ENCODE peak calls at places on chromosomes 6 and 20, in eight cellular contexts. One of them, this sample, is unnamed.

GRCh38 chr20:12715371-12715770 is 293.4 kb upstream of the SPTLC3 start:
- DNase-seq in NB4: no peak
- DNase-seq in breast epithelium: no peak
- DNase-seq in choroid plexus epithelial cell: no peak
- DNase-seq in uterus: no peak
- DNase-seq in foreskin fibroblast: no peak
- DNase-seq in heart left ventricle: no peak
- DNase-seq in ascending aorta: no peak
- DNase-seq in this sample: no peak

GRCh38 chr6:119347466-119348307 is 1.9 kb downstream of the MAN1A1 start:
- DNase-seq in NB4: peak; percentile 26
- DNase-seq in breast epithelium: no peak
- DNase-seq in choroid plexus epithelial cell: no peak
- DNase-seq in uterus: peak; percentile 32
- DNase-seq in foreskin fibroblast: no peak
- DNase-seq in heart left ventricle: peak; percentile 44
- DNase-seq in ascending aorta: peak; percentile 26
- DNase-seq in this sample: peak; percentile 55

GRCh38 chr6:53544050-53544499 is 826 bp downstream of the GCLC start:
- DNase-seq in NB4: no peak
- DNase-seq in breast epithelium: no peak
- DNase-seq in choroid plexus epithelial cell: peak; percentile 29
- DNase-seq in uterus: no peak
- DNase-seq in foreskin fibroblast: no peak
- DNase-seq in heart left ventricle: no peak
- DNase-seq in ascending aorta: no peak
- DNase-seq in this sample: no peak

GRCh38 chr6:124119591-124119990 is 315.9 kb downstream of the NKAIN2 start:
- DNase-seq in NB4: no peak
- DNase-seq in breast epithelium: no peak
- DNase-seq in choroid plexus epithelial cell: no peak
- DNase-seq in uterus: no peak
- DNase-seq in foreskin fibroblast: no peak
- DNase-seq in heart left ventricle: no peak
- DNase-seq in ascending aorta: no peak
- DNase-seq in this sample: no peak

GRCh38 chr6:39426057-39426592 is 103.6 kb upstream of the KCNK16 start:
- DNase-seq in NB4: no peak
- DNase-seq in breast epithelium: no peak
- DNase-seq in choroid plexus epithelial cell: peak; percentile 85
- DNase-seq in uterus: no peak
- DNase-seq in foreskin fibroblast: peak; percentile 86
- DNase-seq in heart left ventricle: no peak
- DNase-seq in ascending aorta: no peak
- DNase-seq in this sample: no peak

GRCh38 chr6:11434565-11435326 is 102.8 kb upstream of the TMEM170B start:
- DNase-seq in NB4: no peak
- DNase-seq in breast epithelium: no peak
- DNase-seq in choroid plexus epithelial cell: peak; percentile 96
- DNase-seq in uterus: peak; percentile 60
- DNase-seq in foreskin fibroblast: peak; percentile 70
- DNase-seq in heart left ventricle: no peak
- DNase-seq in ascending aorta: no peak
- DNase-seq in this sample: no peak

GRCh38 chr6:157280947-157281346 is 42.4 kb downstream of the TMEM242 start:
- DNase-seq in NB4: no peak
- DNase-seq in breast epithelium: no peak
- DNase-seq in choroid plexus epithelial cell: no peak
- DNase-seq in uterus: no peak
- DNase-seq in foreskin fibroblast: no peak
- DNase-seq in heart left ventricle: no peak
- DNase-seq in ascending aorta: no peak
- DNase-seq in this sample: no peak

GRCh38 chr6:75266716-75267291 is 17.8 kb downstream of the TMEM30A start:
- DNase-seq in NB4: peak; percentile 52
- DNase-seq in breast epithelium: no peak
- DNase-seq in choroid plexus epithelial cell: peak; percentile 82
- DNase-seq in uterus: no peak
- DNase-seq in foreskin fibroblast: no peak
- DNase-seq in heart left ventricle: no peak
- DNase-seq in ascending aorta: no peak
- DNase-seq in this sample: no peak

GRCh38 chr6:16228709-16229665 is 9.4 kb upstream of the GMPR start:
- DNase-seq in NB4: no peak
- DNase-seq in breast epithelium: no peak
- DNase-seq in choroid plexus epithelial cell: no peak
- DNase-seq in uterus: no peak
- DNase-seq in foreskin fibroblast: no peak
- DNase-seq in heart left ventricle: no peak
- DNase-seq in ascending aorta: no peak
- DNase-seq in this sample: no peak

GRCh38 chr6:104407957-104408356 is 451.8 kb downstream of the HACE1 start:
- DNase-seq in NB4: no peak
- DNase-seq in breast epithelium: no peak
- DNase-seq in choroid plexus epithelial cell: no peak
- DNase-seq in uterus: no peak
- DNase-seq in foreskin fibroblast: no peak
- DNase-seq in heart left ventricle: no peak
- DNase-seq in ascending aorta: no peak
- DNase-seq in this sample: no peak

GRCh38 chr6:141321486-141322347 is 811.0 kb upstream of the GJE1 start:
- DNase-seq in NB4: no peak
- DNase-seq in breast epithelium: no peak
- DNase-seq in choroid plexus epithelial cell: peak; percentile 51
- DNase-seq in uterus: no peak
- DNase-seq in foreskin fibroblast: no peak
- DNase-seq in heart left ventricle: no peak
- DNase-seq in ascending aorta: no peak
- DNase-seq in this sample: no peak

GRCh38 chr6:125986956-125987617 is 747 bp downstream of the TRMT11 start:
- DNase-seq in NB4: peak; percentile 51
- DNase-seq in breast epithelium: no peak
- DNase-seq in choroid plexus epithelial cell: peak; percentile 41
- DNase-seq in uterus: no peak
- DNase-seq in foreskin fibroblast: peak; percentile 7
- DNase-seq in heart left ventricle: no peak
- DNase-seq in ascending aorta: no peak
- DNase-seq in this sample: no peak

GRCh38 chr20:23228912-23229311 is 121.7 kb upstream of the NXT1 start:
- DNase-seq in NB4: no peak
- DNase-seq in breast epithelium: no peak
- DNase-seq in choroid plexus epithelial cell: peak; percentile 88
- DNase-seq in uterus: no peak
- DNase-seq in foreskin fibroblast: peak; percentile 83
- DNase-seq in heart left ventricle: no peak
- DNase-seq in ascending aorta: no peak
- DNase-seq in this sample: no peak

GRCh38 chr6:4901256-4902061 is 102.4 kb downstream of the RPP40 start:
- DNase-seq in NB4: no peak
- DNase-seq in breast epithelium: no peak
- DNase-seq in choroid plexus epithelial cell: no peak
- DNase-seq in uterus: no peak
- DNase-seq in foreskin fibroblast: no peak
- DNase-seq in heart left ventricle: no peak
- DNase-seq in ascending aorta: no peak
- DNase-seq in this sample: no peak

GRCh38 chr20:9409981-9410380 is 104.4 kb upstream of the LAMP5 start:
- DNase-seq in NB4: no peak
- DNase-seq in breast epithelium: no peak
- DNase-seq in choroid plexus epithelial cell: peak; percentile 90
- DNase-seq in uterus: no peak
- DNase-seq in foreskin fibroblast: peak; percentile 79
- DNase-seq in heart left ventricle: no peak
- DNase-seq in ascending aorta: no peak
- DNase-seq in this sample: no peak

GRCh38 chr6:111624391-111625098 is 18.9 kb upstream of the TRAF3IP2 start:
- DNase-seq in NB4: peak; percentile 30
- DNase-seq in breast epithelium: no peak
- DNase-seq in choroid plexus epithelial cell: no peak
- DNase-seq in uterus: peak; percentile 6
- DNase-seq in foreskin fibroblast: no peak
- DNase-seq in heart left ventricle: no peak
- DNase-seq in ascending aorta: no peak
- DNase-seq in this sample: no peak

GRCh38 chr20:23106271-23106851 is 20.2 kb upstream of the CD93 start:
- DNase-seq in NB4: no peak
- DNase-seq in breast epithelium: no peak
- DNase-seq in choroid plexus epithelial cell: peak; percentile 60
- DNase-seq in uterus: no peak
- DNase-seq in foreskin fibroblast: no peak
- DNase-seq in heart left ventricle: peak; percentile 33
- DNase-seq in ascending aorta: no peak
- DNase-seq in this sample: no peak

GRCh38 chr6:149323925-149324324 is 6.4 kb downstream of the TAB2 start:
- DNase-seq in NB4: no peak
- DNase-seq in breast epithelium: no peak
- DNase-seq in choroid plexus epithelial cell: no peak
- DNase-seq in uterus: no peak
- DNase-seq in foreskin fibroblast: no peak
- DNase-seq in heart left ventricle: no peak
- DNase-seq in ascending aorta: no peak
- DNase-seq in this sample: no peak

GRCh38 chr6:121666809-121667208 is 231.4 kb downstream of the GJA1 start:
- DNase-seq in NB4: peak; percentile 85
- DNase-seq in breast epithelium: no peak
- DNase-seq in choroid plexus epithelial cell: peak; percentile 87
- DNase-seq in uterus: no peak
- DNase-seq in foreskin fibroblast: peak; percentile 76
- DNase-seq in heart left ventricle: no peak
- DNase-seq in ascending aorta: no peak
- DNase-seq in this sample: no peak

GRCh38 chr20:44758247-44759101 is 12.8 kb downstream of the KCNK15 start:
- DNase-seq in NB4: no peak
- DNase-seq in breast epithelium: no peak
- DNase-seq in choroid plexus epithelial cell: no peak
- DNase-seq in uterus: no peak
- DNase-seq in foreskin fibroblast: no peak
- DNase-seq in heart left ventricle: no peak
- DNase-seq in ascending aorta: no peak
- DNase-seq in this sample: no peak

GRCh38 chr20:44033873-44034272 is 119.2 kb downstream of the TOX2 start:
- DNase-seq in NB4: no peak
- DNase-seq in breast epithelium: no peak
- DNase-seq in choroid plexus epithelial cell: no peak
- DNase-seq in uterus: no peak
- DNase-seq in foreskin fibroblast: no peak
- DNase-seq in heart left ventricle: no peak
- DNase-seq in ascending aorta: no peak
- DNase-seq in this sample: no peak

GRCh38 chr6:157533397-157533814 is 152.4 kb downstream of the ZDHHC14 start:
- DNase-seq in NB4: peak; percentile 31
- DNase-seq in breast epithelium: no peak
- DNase-seq in choroid plexus epithelial cell: no peak
- DNase-seq in uterus: no peak
- DNase-seq in foreskin fibroblast: no peak
- DNase-seq in heart left ventricle: no peak
- DNase-seq in ascending aorta: no peak
- DNase-seq in this sample: no peak

DNA sequence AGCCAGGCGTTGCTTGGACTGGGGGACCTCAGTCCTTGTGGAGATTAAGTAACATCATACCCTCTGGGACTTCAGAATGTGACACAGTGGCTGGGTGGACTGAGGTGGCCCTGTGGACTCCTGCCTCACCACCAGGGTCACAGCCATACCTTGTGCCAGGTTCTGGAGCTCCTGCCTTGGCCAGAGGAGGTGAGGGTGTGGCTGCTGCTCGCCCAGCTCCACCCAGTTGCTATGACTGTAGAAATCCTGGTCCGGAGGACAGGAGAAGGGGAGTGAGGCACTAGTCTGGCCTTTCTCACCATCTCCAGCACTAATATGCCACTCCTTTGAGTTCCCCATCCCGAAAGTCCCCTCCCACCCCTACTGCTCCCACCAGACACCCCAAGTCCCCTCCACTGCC is 1.9 kb downstream of the VWA7 start:
- DNase-seq in NB4: no peak
- DNase-seq in breast epithelium: no peak
- DNase-seq in choroid plexus epithelial cell: no peak
- DNase-seq in uterus: no peak
- DNase-seq in foreskin fibroblast: no peak
- DNase-seq in heart left ventricle: no peak
- DNase-seq in ascending aorta: no peak
- DNase-seq in this sample: no peak
- TF ChIP-seq CTCF in NB4: no peak
- TF ChIP-seq CTCF in breast epithelium: no peak
- TF ChIP-seq CTCF in choroid plexus epithelial cell: no peak
- TF ChIP-seq CTCF in uterus: no peak
- TF ChIP-seq CTCF in foreskin fibroblast: no peak
- TF ChIP-seq CTCF in heart left ventricle: no peak
- TF ChIP-seq CTCF in ascending aorta: no peak
- TF ChIP-seq CTCF in this sample: no peak

DNA sequence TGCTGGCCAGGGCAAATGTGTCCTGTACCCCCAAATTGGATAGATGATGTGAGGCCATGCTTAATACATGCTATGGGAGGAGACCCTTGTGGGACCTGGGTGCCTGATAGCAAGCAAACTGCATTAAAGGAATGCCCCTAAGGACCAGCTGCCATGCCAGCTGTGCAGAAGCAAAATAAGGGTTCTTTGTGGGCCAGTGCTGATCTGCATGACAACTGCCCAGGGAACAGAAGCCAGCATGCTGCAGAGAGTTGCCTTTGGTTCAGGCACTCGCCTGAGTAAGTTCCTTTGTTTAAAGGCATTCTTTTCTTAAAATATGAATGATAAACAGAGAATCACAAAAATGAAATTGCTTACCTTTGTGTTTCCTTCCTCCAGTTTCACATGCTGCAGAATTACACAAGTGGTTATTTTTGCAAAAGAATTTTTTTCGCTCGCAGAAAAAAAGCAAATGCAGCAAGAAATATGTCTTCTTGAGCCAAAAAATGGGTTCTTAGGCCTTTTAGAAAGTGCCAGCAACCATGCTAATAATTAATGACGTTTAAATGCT is 6.9 kb upstream of the SYNDIG1 start:
- DNase-seq in NB4: no peak
- DNase-seq in breast epithelium: no peak
- DNase-seq in choroid plexus epithelial cell: no peak
- DNase-seq in uterus: no peak
- DNase-seq in foreskin fibroblast: no peak
- DNase-seq in heart left ventricle: no peak
- DNase-seq in ascending aorta: no peak
- DNase-seq in this sample: no peak
- H3K4me3 ChIP-seq in NB4: no peak overlapping the region
- H3K4me3 ChIP-seq in breast epithelium: no peak overlapping the region
- H3K4me3 ChIP-seq in choroid plexus epithelial cell: no peak overlapping the region
- H3K4me3 ChIP-seq in uterus: no peak overlapping the region
- H3K4me3 ChIP-seq in foreskin fibroblast: no peak overlapping the region
- H3K4me3 ChIP-seq in heart left ventricle: no peak overlapping the region
- H3K4me3 ChIP-seq in ascending aorta: no peak overlapping the region
- H3K4me3 ChIP-seq in this sample: no peak overlapping the region

GRCh38 chr6:116280161-116280959 is 630 bp upstream of the TSPYL1 start:
- DNase-seq in NB4: peak; percentile 40
- DNase-seq in breast epithelium: no peak
- DNase-seq in choroid plexus epithelial cell: peak; percentile 45
- DNase-seq in uterus: no peak
- DNase-seq in foreskin fibroblast: no peak
- DNase-seq in heart left ventricle: no peak
- DNase-seq in ascending aorta: no peak
- DNase-seq in this sample: no peak
- TF ChIP-seq CTCF in NB4: no peak
- TF ChIP-seq CTCF in breast epithelium: no peak
- TF ChIP-seq CTCF in choroid plexus epithelial cell: no peak
- TF ChIP-seq CTCF in uterus: no peak
- TF ChIP-seq CTCF in foreskin fibroblast: no peak
- TF ChIP-seq CTCF in heart left ventricle: no peak
- TF ChIP-seq CTCF in ascending aorta: no peak
- TF ChIP-seq CTCF in this sample: no peak

GRCh38 chr6:116398366-116399005 is 27.7 kb downstream of the DSE start:
- DNase-seq in NB4: no peak
- DNase-seq in breast epithelium: no peak
- DNase-seq in choroid plexus epithelial cell: peak; percentile 70
- DNase-seq in uterus: no peak
- DNase-seq in foreskin fibroblast: no peak
- DNase-seq in heart left ventricle: no peak
- DNase-seq in ascending aorta: no peak
- DNase-seq in this sample: no peak
- H3K4me3 ChIP-seq in NB4: no peak overlapping the region
- H3K4me3 ChIP-seq in breast epithelium: no peak overlapping the region
- H3K4me3 ChIP-seq in choroid plexus epithelial cell: no peak overlapping the region
- H3K4me3 ChIP-seq in uterus: no peak overlapping the region
- H3K4me3 ChIP-seq in foreskin fibroblast: peak overlapping the region; percentile 25
- H3K4me3 ChIP-seq in heart left ventricle: no peak overlapping the region
- H3K4me3 ChIP-seq in ascending aorta: peak overlapping the region; percentile 29
- H3K4me3 ChIP-seq in this sample: no peak overlapping the region